ENCODE peak calls at places on chromosomes 12 and 14, in four cellular contexts. H, E, D and V are unnamed samples.

GRCh38 chr12:6345319-6346071 is 3.6 kb upstream of the TNFRSF1A start:
- DNase-seq in H (peak; percentile 84), D (no peak), E (peak; percentile 87), V (no peak)

GRCh38 chr12:98403936-98404335 is 111.5 kb upstream of the TMPO start:
- DNase-seq in H (no peak), E (no peak), D (no peak), V (no peak)

GRCh38 chr12:109760031-109760929 is 46.7 kb downstream of the FAM222A start:
- DNase-seq in H (peak; percentile 65), E (no peak), D (no peak), V (peak; percentile 22)

GRCh38 chr14:53458368-53458814 is 305.3 kb upstream of the DDHD1 start:
- DNase-seq in D (no peak), E (no peak), H (peak; percentile 96), V (no peak)

GRCh38 chr12:56010112-56010570 is 10.7 kb upstream of the IKZF4 start:
- DNase-seq in D (no peak), H (peak; percentile 84), E (peak; percentile 53), V (no peak)

GRCh38 chr14:54253195-54253947 is 143.4 kb upstream of the CDKN3 start:
- DNase-seq in H (peak; percentile 30), E (no peak), D (no peak), V (no peak)

GRCh38 chr14:83257466-83258439 is 1724.1 kb upstream of the SEL1L start:
- DNase-seq in H (no peak), D (no peak), E (no peak), V (no peak)

GRCh38 chr14:90741682-90741946 is 74.6 kb downstream of the TTC7B start:
- DNase-seq in E (no peak), H (no peak), D (no peak), V (no peak)

GRCh38 chr14:75978249-75978731 is 3.5 kb downstream of the TGFB3 start:
- DNase-seq in D (no peak), H (no peak), E (no peak), V (peak; percentile 51)

GRCh38 chr14:56902413-56902812 is 92.1 kb upstream of the OTX2 start:
- DNase-seq in E (no peak), H (no peak), D (no peak), V (no peak)

GRCh38 chr12:74449872-74450271 is 87.8 kb upstream of the ATXN7L3B start:
- DNase-seq in H (no peak), E (no peak), D (no peak), V (no peak)

GRCh38 chr12:128766738-128767501 is 56.8 kb downstream of the SLC15A4 start:
- DNase-seq in E (no peak), D (no peak), H (no peak), V (no peak)

GRCh38 chr12:24359418-24359817 is 409.9 kb upstream of the SOX5 start:
- DNase-seq in D (no peak), E (no peak), H (no peak), V (no peak)

GRCh38 chr12:1618489-1618888 is 10.5 kb upstream of the WNT5B start:
- DNase-seq in E (peak; percentile 73), D (no peak), H (no peak), V (no peak)

GRCh38 chr14:22252591-22253178 is 336.3 kb downstream of the DAD1 start:
- DNase-seq in H (no peak), D (no peak), E (no peak), V (no peak)

GRCh38 chr12:62800707-62801400 is 134.1 kb downstream of the PPM1H start:
- DNase-seq in D (no peak), H (no peak), E (no peak), V (peak; percentile 33)

GRCh38 chr12:47530050-47530449 is 175.8 kb downstream of the RPAP3 start:
- DNase-seq in E (no peak), D (no peak), H (no peak), V (no peak)

DNA sequence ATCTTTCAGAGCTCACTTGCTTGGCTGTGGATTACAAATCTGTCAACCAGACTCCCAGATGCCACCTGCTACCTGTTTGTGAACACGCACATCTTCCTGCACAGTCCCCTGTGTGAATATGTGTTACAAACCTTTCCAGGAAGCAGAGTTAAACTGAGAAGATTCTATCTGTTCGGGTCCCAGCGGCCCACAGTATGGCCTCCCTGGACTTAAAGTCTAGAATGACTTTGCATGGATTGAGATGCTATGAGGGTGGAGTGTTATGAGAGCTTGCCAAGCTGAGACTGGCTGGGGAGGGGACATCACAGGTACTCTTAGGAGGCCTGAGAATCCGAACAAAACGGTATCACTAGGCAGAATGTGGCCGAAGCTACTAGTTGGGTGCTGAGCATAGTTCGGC is 29.5 kb upstream of the LTBP2 start:
- DNase-seq in E (no peak), H (no peak), D (no peak), V (no peak)
- TF ChIP-seq GABPA in E (no peak), H (no peak), D (no peak), V (no peak)

GRCh38 chr12:2919249-2919648 is 28.6 kb downstream of the TULP3 start:
- DNase-seq in E (no peak), H (no peak), D (no peak), V (no peak)
- TF ChIP-seq GABPA in E (no peak), H (no peak), D (no peak), V (no peak)

GRCh38 chr14:68525516-68525915 is 267.4 kb downstream of the ZFP36L1 start:
- DNase-seq in H (no peak), E (no peak), D (no peak), V (no peak)

GRCh38 chr14:68527329-68527851 is 265.5 kb downstream of the ZFP36L1 start:
- DNase-seq in H (no peak), E (no peak), D (no peak), V (no peak)

GRCh38 chr14:68528031-68528687 is 264.7 kb downstream of the ZFP36L1 start:
- DNase-seq in E (no peak), D (no peak), H (no peak), V (no peak)

GRCh38 chr14:68523994-68524725 is 268.7 kb downstream of the ZFP36L1 start:
- DNase-seq in E (no peak), H (no peak), D (no peak), V (no peak)

DNA sequence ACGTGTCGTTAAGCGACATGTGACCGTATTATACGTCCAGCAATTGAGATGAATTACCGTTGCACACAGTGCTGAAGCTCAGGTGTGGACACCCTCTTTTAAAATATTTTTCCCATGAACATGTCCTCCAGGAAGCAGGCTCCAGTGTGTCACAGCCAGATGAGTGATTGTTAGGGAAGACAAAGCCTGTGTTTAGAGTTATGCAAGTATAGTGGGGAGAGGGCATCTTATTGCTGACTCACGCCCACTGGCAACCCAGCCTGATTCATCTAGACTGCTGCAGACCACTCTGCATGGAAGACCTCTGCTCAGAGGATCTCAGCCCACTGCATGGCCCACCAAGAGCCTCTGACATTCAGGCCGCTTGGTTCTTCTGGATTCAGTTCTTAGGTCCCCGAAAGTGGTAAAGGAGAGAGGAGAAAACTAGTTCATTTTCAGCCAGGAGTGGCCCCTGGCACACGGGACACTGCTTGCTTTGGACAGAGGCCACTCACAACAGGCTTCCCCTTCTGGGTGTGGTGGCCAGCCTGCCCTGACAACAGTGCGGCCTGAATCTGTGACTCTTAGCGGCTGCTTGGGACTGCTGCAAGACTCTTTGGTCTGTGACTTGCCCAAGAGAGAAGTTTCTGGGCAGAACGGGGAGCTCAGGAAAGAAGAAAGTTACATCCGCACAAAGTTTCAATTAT is 266.3 kb downstream of the ZFP36L1 start:
- DNase-seq in E (no peak), H (no peak), D (no peak), V (no peak)
- TF ChIP-seq GABPA in E (no peak), H (no peak), D (no peak), V (no peak)

GRCh38 chr12:87931764-87932163 is 97.4 kb downstream of the C12orf50 start:
- DNase-seq in D (no peak), H (no peak), E (no peak), V (no peak)
- TF ChIP-seq GABPA in D (no peak), H (no peak), E (no peak), V (no peak)

GRCh38 chr14:55572578-55572977 is 7.4 kb upstream of the KTN1 start:
- DNase-seq in D (no peak), H (peak; percentile 72), E (peak; percentile 41), V (peak; percentile 41)
- TF ChIP-seq GABPA in D (no peak), H (no peak), E (no peak), V (no peak)

DNA sequence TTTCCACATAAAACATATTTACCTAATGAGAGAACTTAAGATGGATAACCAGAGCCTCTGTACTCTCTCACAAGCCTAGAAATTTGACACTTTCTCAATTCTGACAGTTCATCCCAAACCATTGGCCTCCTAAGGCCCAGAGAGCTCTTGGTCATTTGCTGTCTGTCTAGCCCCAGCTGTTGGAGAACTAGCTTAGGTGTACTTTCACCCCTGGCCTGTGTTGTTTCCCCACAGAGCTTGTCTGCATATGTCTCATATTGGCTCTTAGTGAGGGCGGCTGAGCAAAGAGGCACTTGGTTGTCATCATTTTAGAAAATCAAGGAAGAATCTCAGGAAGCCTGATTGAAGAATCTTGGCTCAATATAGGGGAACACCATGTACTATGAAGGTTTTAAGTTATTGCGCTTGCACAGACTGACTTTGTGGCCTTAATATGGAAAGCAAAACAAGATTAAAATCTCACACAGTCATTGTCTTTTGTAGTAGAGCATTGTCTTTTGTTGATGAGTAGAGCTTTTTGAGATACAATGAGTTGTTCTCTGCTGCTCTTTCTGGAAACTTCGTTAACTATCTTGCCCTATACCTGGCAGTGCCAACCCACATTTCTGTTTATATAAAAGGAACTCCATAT is 324.6 kb downstream of the RAD51B start:
- DNase-seq in H (peak; percentile 44), E (peak; percentile 2), D (no peak), V (no peak)
- TF ChIP-seq GABPA in H (no peak), E (no peak), D (no peak), V (no peak)

GRCh38 chr14:70952485-70952884 is 45.2 kb downstream of the PCNX1 start:
- DNase-seq in D (no peak), E (no peak), H (no peak), V (no peak)

GRCh38 chr14:70955543-70956480 is 48.6 kb downstream of the PCNX1 start:
- DNase-seq in E (peak; percentile 22), D (no peak), H (peak; percentile 29), V (peak; percentile 25)

GRCh38 chr14:70954068-70954467 is 46.8 kb downstream of the PCNX1 start:
- DNase-seq in E (no peak), H (no peak), D (no peak), V (no peak)

GRCh38 chr14:70956511-70956910 is 49.3 kb downstream of the PCNX1 start:
- DNase-seq in D (no peak), H (no peak), E (no peak), V (no peak)

DNA sequence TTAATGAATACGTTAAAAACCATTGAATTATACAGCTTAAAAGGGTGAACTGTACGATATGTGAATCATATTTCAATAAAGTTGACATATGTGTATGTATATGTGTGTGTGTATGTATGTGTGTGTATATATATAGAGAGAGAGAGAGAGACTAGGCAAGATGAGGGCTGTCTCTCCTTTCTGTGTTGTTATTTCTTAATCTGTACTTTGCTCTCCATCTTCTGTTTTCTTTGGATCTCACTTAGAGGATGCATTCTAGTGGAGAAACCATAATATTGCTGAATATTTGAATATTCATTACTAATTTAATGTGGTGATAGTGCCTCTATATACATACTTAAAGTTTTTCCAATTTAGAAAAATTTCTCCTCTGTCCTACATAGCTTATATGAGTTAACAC is 50.5 kb downstream of the PCNX1 start:
- DNase-seq in E (no peak), H (no peak), D (no peak), V (no peak)
- TF ChIP-seq GABPA in E (no peak), H (no peak), D (no peak), V (no peak)

DNA sequence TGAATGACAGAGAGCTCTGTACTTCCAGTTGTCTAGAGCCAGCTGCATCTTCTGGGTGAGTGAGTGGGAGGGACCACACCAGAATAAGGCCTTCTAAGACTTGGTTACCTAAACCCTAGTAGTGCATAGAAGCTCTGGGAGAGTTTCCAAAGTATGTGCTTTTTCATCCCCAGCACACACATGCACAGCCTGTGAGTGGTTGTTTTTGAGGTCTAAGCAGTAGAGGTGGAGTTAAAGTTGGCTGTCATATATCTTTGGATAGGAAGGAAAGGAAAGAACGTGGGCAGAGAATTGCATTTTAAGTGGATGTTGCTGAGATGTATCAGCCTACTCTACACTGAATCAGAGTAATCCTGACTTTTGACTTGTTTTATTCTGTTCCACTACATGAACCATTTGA is 51.7 kb upstream of the PRICKLE1 start:
- DNase-seq in D (no peak), E (no peak), H (no peak), V (no peak)
- TF ChIP-seq GABPA in D (no peak), E (no peak), H (no peak), V (no peak)